ENCODE peak calls at places on chromosomes 2 and 18, in four cellular contexts. B is HAP-1, D is ACHN, K is HT-29. S is an unnamed sample.
A peak's percentile ranks its signal among the peaks of the same experiment; 100 is the strongest.

GRCh38 chr2:16335606-16335930 is 330.1 kb downstream of the CYRIA start:
- DNase-seq in K (no peak), B (no peak), D (no peak), S (no peak)

GRCh38 chr2:1625281-1626001 is 118.9 kb downstream of the PXDN start:
- DNase-seq in K (peak; percentile 87), B (no peak), D (peak; percentile 85), S (no peak)

GRCh38 chr2:14903709-14904374 is 271.3 kb downstream of the LRATD1 start:
- DNase-seq in B (peak; percentile 58), D (peak; percentile 80), K (peak; percentile 82), S (peak; percentile 80)

GRCh38 chr2:122136071-122136470 is 380.6 kb downstream of the TSN start:
- DNase-seq in K (peak; percentile 55), D (peak; percentile 36), B (no peak), S (peak; percentile 78)

GRCh38 chr2:225414902-225415301 is 15.4 kb downstream of the NYAP2 start:
- DNase-seq in B (no peak), D (no peak), K (no peak), S (no peak)

GRCh38 chr2:28620371-28620793 is 124.5 kb downstream of the PLB1 start:
- DNase-seq in K (no peak), D (no peak), B (no peak), S (peak; percentile 15)

GRCh38 chr2:2243666-2244065 is 87.4 kb downstream of the MYT1L start:
- DNase-seq in K (no peak), B (no peak), D (no peak), S (no peak)

GRCh38 chr2:205675861-205676516 is 6.3 kb upstream of the NRP2 start:
- DNase-seq in D (peak; percentile 81), K (peak; percentile 56), B (peak; percentile 73), S (peak; percentile 85)

GRCh38 chr18:45730832-45731545 is 7.0 kb downstream of the SLC14A1 start:
- DNase-seq in K (no peak), B (no peak), D (peak; percentile 96), S (peak; percentile 46)

GRCh38 chr18:78826631-78827030 is 153.0 kb upstream of the SALL3 start:
- DNase-seq in K (no peak), D (no peak), B (no peak), S (no peak)

GRCh38 chr2:240133401-240133800 is 2.7 kb downstream of the COPS9 start:
- DNase-seq in B (no peak), K (no peak), D (no peak), S (no peak)

GRCh38 chr2:49110571-49111315 is 43.6 kb downstream of the FSHR start:
- DNase-seq in K (no peak), B (no peak), D (no peak), S (no peak)

GRCh38 chr2:105235388-105236059 is 6.0 kb upstream of the GPR45 start:
- DNase-seq in K (peak; percentile 97), D (peak; percentile 92), B (peak; percentile 71), S (peak; percentile 96)

GRCh38 chr2:233371608-233372007 is 17.3 kb downstream of the DGKD start:
- DNase-seq in K (no peak), D (no peak), B (peak; percentile 23), S (no peak)

GRCh38 chr2:36433311-36434217 is 78.0 kb downstream of the CRIM1 start:
- DNase-seq in K (no peak), B (peak; percentile 45), D (no peak), S (peak; percentile 6)

GRCh38 chr18:26357960-26358359 is 131.7 kb downstream of the TAF4B start:
- DNase-seq in B (no peak), K (no peak), D (no peak), S (no peak)

GRCh38 chr2:6341730-6342129 is 524.0 kb downstream of the CMPK2 start:
- DNase-seq in K (no peak), B (no peak), D (no peak), S (no peak)

S was measured in DMS53.